ENCODE peak calls at places on chromosomes 3 and 15, in seven cellular contexts. S, D, N, E, H, I and V are unnamed samples.
A peak's percentile ranks its signal among the peaks of the same experiment; 100 is the strongest.

GRCh38 chr15:67823371-67824156 is 1.7 kb upstream of the SKOR1 start:
- DNase-seq in H (no peak), S (no peak), D (no peak), E (no peak), N (no peak), I (no peak), V (no peak)

GRCh38 chr3:13087320-13087985 is 14.2 kb upstream of the IQSEC1 start:
- DNase-seq in N (no peak), D (no peak), H (no peak), I (no peak), E (no peak), S (no peak), V (no peak)

GRCh38 chr3:396293-396692 is 199.7 kb downstream of the CHL1 start:
- DNase-seq in E (no peak), I (peak; percentile 21), H (no peak), D (no peak), S (no peak), N (no peak), V (no peak)

GRCh38 chr3:133986302-133986701 is 43.4 kb downstream of the SLCO2A1 start:
- DNase-seq in H (no peak), N (no peak), E (peak; percentile 26), I (no peak), S (no peak), D (no peak), V (no peak)

GRCh38 chr3:150921207-150921606 is 16.0 kb upstream of the MINDY4B start:
- DNase-seq in N (no peak), D (no peak), H (no peak), E (no peak), I (no peak), S (no peak), V (no peak)

GRCh38 chr15:37792351-37792750 is 142.1 kb upstream of the TMCO5A start:
- DNase-seq in S (peak; percentile 21), N (no peak), E (no peak), H (no peak), D (no peak), I (no peak), V (no peak)

GRCh38 chr3:53194218-53195065 is 33.4 kb downstream of the PRKCD start:
- DNase-seq in S (peak; percentile 39), N (no peak), I (no peak), E (peak; percentile 23), D (peak; percentile 63), H (no peak), V (peak; percentile 61)

GRCh38 chr3:142993958-142994442 is 7.4 kb upstream of the U2SURP start:
- DNase-seq in S (peak; percentile 72), H (no peak), D (peak; percentile 72), E (peak; percentile 73), I (peak; percentile 93), N (peak; percentile 67), V (peak; percentile 45)

GRCh38 chr3:65979152-65979551 is 59.6 kb downstream of the MAGI1 start:
- DNase-seq in S (peak; percentile 80), N (no peak), I (peak; percentile 27), D (peak; percentile 63), H (no peak), E (peak; percentile 73), V (no peak)

GRCh38 chr3:42663581-42664442 is 10.3 kb downstream of the ZBTB47 start:
- DNase-seq in S (no peak), I (no peak), D (no peak), H (no peak), E (no peak), N (no peak), V (peak; percentile 33)

GRCh38 chr3:51997935-51998596 is 2.4 kb upstream of the RPL29 start:
- DNase-seq in H (no peak), S (no peak), I (peak; percentile 68), N (no peak), D (peak; percentile 89), E (no peak), V (no peak)

GRCh38 chr3:136141296-136141785 is 54.8 kb downstream of the MSL2 start:
- DNase-seq in I (no peak), N (no peak), D (no peak), S (no peak), H (no peak), E (no peak), V (no peak)

GRCh38 chr3:59251899-59252298 is 202.1 kb upstream of the CFAP20DC start:
- DNase-seq in H (no peak), N (no peak), D (no peak), E (peak; percentile 9), I (no peak), S (peak; percentile 20), V (no peak)
- H2BK120ac ChIP-seq in H (no peak overlapping the region), N (no peak overlapping the region), D (no peak overlapping the region), E (no peak overlapping the region), I (no peak overlapping the region), S (no peak overlapping the region), V (no peak overlapping the region)

DNA sequence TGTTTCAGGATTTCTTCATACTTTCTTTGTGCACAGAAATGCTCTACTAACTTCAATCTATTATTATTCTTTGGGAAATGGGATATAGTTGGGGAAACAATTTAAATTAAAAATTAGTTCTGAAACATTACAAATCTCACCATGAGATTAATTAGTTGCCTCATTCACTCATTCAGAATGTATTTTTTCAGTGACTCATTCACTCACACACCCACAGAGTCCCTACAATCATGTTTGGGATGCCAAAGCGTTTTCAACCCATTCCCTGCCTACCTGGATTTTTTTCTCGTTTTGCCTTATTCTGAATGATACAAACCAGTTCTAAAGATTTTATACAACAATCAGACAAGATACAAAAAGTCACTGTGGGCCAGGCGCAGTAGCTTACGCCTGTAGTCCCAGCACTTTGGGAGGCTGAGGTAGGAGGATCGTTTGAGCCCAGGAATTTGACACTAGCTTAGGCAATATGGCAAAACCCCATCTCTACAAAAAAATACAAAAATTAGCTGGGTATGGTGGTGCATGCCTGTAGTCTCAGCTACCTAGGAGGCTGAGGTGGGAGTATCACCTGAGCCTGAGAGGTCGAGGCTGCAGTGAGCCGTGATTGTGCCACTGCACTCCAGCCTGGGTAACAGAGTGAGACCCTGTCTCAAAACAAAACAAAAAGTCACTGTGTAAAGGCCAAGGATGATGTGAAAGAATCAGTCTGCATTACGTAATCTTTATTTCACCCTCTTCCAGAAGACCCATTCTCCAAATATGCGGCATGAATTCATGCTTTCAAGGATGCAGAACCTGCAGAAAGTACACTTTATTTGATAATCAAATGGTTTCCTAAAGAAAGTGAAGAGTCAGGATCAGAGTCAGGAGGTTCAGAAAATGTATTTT is 34.8 kb upstream of the ARHGEF3 start:
- DNase-seq in N (no peak), H (no peak), I (peak; percentile 52), S (no peak), D (no peak), E (peak; percentile 9), V (no peak)
- H2BK120ac ChIP-seq in N (no peak overlapping the region), H (no peak overlapping the region), I (no peak overlapping the region), S (no peak overlapping the region), D (no peak overlapping the region), E (no peak overlapping the region), V (no peak overlapping the region)

GRCh38 chr3:140199008-140199407 is 264.0 kb downstream of the CLSTN2 start:
- DNase-seq in S (no peak), N (no peak), E (no peak), H (no peak), D (no peak), I (no peak), V (no peak)
- H2BK120ac ChIP-seq in S (no peak overlapping the region), N (no peak overlapping the region), E (no peak overlapping the region), H (no peak overlapping the region), D (no peak overlapping the region), I (no peak overlapping the region), V (no peak overlapping the region)

GRCh38 chr3:138678874-138679392 is 70.4 kb downstream of the FAIM start:
- DNase-seq in D (no peak), N (no peak), H (no peak), I (no peak), S (no peak), E (no peak), V (no peak)

GRCh38 chr3:138675393-138675792 is 66.8 kb downstream of the FAIM start:
- DNase-seq in S (peak; percentile 40), D (peak; percentile 28), E (peak; percentile 65), I (no peak), N (no peak), H (no peak), V (no peak)

GRCh38 chr3:138674131-138674530 is 65.6 kb downstream of the FAIM start:
- DNase-seq in D (no peak), I (no peak), N (no peak), E (no peak), S (no peak), H (no peak), V (no peak)

GRCh38 chr3:138681463-138682215 is 73.1 kb downstream of the FAIM start:
- DNase-seq in I (no peak), S (no peak), D (no peak), N (no peak), E (peak; percentile 44), H (no peak), V (no peak)

DNA sequence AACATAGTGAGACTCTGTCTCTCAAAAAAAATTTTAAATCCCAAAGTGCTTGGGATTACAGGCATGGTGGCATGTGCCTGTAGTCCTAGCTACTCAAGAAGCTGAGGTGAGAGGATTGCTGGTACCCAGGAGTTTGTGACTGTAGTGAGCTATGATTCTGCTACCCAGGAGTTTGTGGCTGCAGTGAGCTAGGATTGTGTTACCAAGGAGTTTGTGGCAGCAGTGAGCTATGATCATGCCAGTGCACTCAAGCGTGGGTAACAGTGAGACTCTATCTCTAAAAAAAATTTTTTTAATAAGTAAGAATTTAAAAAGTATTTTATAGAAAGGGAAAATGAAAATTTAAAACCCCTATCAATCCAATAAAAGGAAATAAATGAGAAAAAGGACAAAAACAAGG is 69.5 kb downstream of the FAIM start:
- DNase-seq in S (no peak), N (no peak), H (no peak), E (no peak), I (no peak), D (no peak), V (no peak)
- H2BK120ac ChIP-seq in S (no peak overlapping the region), N (no peak overlapping the region), H (no peak overlapping the region), E (no peak overlapping the region), I (no peak overlapping the region), D (no peak overlapping the region), V (no peak overlapping the region)

GRCh38 chr3:112765531-112765930 is 81.1 kb downstream of the CD200R1L start:
- DNase-seq in N (no peak), E (no peak), I (no peak), S (no peak), H (no peak), D (no peak), V (no peak)
- H2BK120ac ChIP-seq in N (no peak overlapping the region), E (no peak overlapping the region), I (no peak overlapping the region), S (no peak overlapping the region), H (no peak overlapping the region), D (no peak overlapping the region), V (no peak overlapping the region)

DNA sequence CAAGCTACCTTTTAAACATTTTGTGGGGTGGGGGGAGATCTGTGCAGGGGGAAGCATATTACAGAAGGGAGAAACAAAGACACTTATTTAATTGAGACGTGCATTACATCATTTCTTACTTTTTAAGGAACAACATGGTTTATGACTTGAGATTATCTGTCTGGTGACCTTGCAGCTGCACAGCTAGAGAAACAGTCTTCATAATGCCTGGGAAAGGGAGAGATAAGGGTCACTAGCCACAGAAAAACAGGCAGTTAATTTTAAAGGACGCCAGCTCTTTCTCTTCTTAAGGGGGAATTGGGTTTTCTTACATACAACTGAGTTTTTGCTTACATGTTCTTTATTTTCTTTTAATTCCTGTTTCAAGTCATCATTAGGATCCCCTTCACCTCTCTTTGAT is 147.9 kb downstream of the SST start:
- DNase-seq in H (no peak), D (no peak), S (no peak), E (no peak), N (no peak), I (no peak), V (no peak)
- H2BK120ac ChIP-seq in H (no peak overlapping the region), D (no peak overlapping the region), S (no peak overlapping the region), E (no peak overlapping the region), N (no peak overlapping the region), I (no peak overlapping the region), V (no peak overlapping the region)